ENCODE peak calls at places on chromosomes 3 and 15, in five cellular contexts. I is substantia nigra; G is GM13976; T is GM03348; O is stimulated activated CD4-positive, alpha-beta T cell treated with anti-CD3 and anti-CD28 coated beads, Interleukin-15, amount 100 ng/mL, for 1 hour. Y is an unnamed sample.

GRCh38 chr3:8307545-8308110 is 194.0 kb upstream of the LMCD1 start:
- DNase-seq in I (no peak), G (no peak), T (no peak), O (no peak), Y (no peak)

GRCh38 chr3:50226888-50227389 is 9.1 kb upstream of the GNAI2 start:
- DNase-seq in I (peak; percentile 33), G (peak; percentile 63), T (peak; percentile 61), O (no peak), Y (no peak)

GRCh38 chr3:141556034-141556433 is 69.2 kb downstream of the RASA2 start:
- DNase-seq in I (no peak), G (no peak), T (peak; percentile 11), O (no peak), Y (no peak)

GRCh38 chr15:66253643-66254363 is at the start of gene MEGF11:
- DNase-seq in I (no peak), G (peak; percentile 36), T (peak; percentile 71), O (no peak), Y (no peak)

GRCh38 chr3:171286580-171287249 is 173.5 kb downstream of the TNIK start:
- DNase-seq in I (no peak), G (peak; percentile 37), T (no peak), O (no peak), Y (no peak)

GRCh38 chr15:80849308-80849707 is 70.1 kb downstream of the CEMIP start:
- DNase-seq in I (no peak), G (no peak), T (peak; percentile 91), O (no peak), Y (no peak)

GRCh38 chr3:184336484-184337230 is 743 bp upstream of the FAM131A start:
- DNase-seq in I (peak; percentile 61), G (peak; percentile 60), T (peak; percentile 62), O (no peak), Y (peak; percentile 55)

GRCh38 chr3:72549819-72550581 is 298.2 kb downstream of the SHQ1 start:
- DNase-seq in I (no peak), G (peak; percentile 41), T (no peak), O (no peak), Y (no peak)

GRCh38 chr15:42457445-42458442 is 33.2 kb downstream of the ZNF106 start:
- DNase-seq in I (no peak), G (peak; percentile 42), T (peak; percentile 90), O (no peak), Y (no peak)

Y was measured in breast epithelium.